ENCODE peak calls at places on chromosomes 11 and 22, in seven cellular contexts. One of them, this sample, is unnamed.
A peak's percentile ranks its signal among the peaks of the same experiment; 100 is the strongest.

GRCh38 chr11:64643258-64643881 is 52.4 kb downstream of the SLC22A12 start:
- DNase-seq in SW 1271: no peak
- DNase-seq in activated naive CD8-positive, alpha-beta T cell treated with anti-CD3 and anti-CD28 coated beads for 36 hours: no peak
- DNase-seq in activated CD4-positive, alpha-beta T cell treated with anti-CD3 and anti-CD28 coated beads for 48 hours: no peak
- DNase-seq in LoVo: no peak
- DNase-seq in activated naive CD4-positive, alpha-beta T cell treated with Interleukin-2 at 50 U/mL for 16 hours: no peak
- DNase-seq in anterior cingulate cortex: peak; percentile 58
- DNase-seq in this sample: no peak

GRCh38 chr11:80096736-80097135 is 655.9 kb upstream of the TENM4 start:
- DNase-seq in anterior cingulate cortex: no peak
- DNase-seq in SW 1271: peak; percentile 55
- DNase-seq in activated naive CD8-positive, alpha-beta T cell treated with anti-CD3 and anti-CD28 coated beads for 36 hours: no peak
- DNase-seq in activated CD4-positive, alpha-beta T cell treated with anti-CD3 and anti-CD28 coated beads for 48 hours: no peak
- DNase-seq in activated naive CD4-positive, alpha-beta T cell treated with Interleukin-2 at 50 U/mL for 16 hours: no peak
- DNase-seq in LoVo: peak; percentile 23
- DNase-seq in this sample: no peak

GRCh38 chr11:20156280-20156875 is 3.9 kb downstream of the DBX1 start:
- DNase-seq in activated CD4-positive, alpha-beta T cell treated with anti-CD3 and anti-CD28 coated beads for 48 hours: peak; percentile 55
- DNase-seq in LoVo: no peak
- DNase-seq in anterior cingulate cortex: no peak
- DNase-seq in activated naive CD4-positive, alpha-beta T cell treated with Interleukin-2 at 50 U/mL for 16 hours: peak; percentile 56
- DNase-seq in SW 1271: no peak
- DNase-seq in activated naive CD8-positive, alpha-beta T cell treated with anti-CD3 and anti-CD28 coated beads for 36 hours: peak; percentile 39
- DNase-seq in this sample: peak; percentile 68

GRCh38 chr11:62461740-62462522 is 43.1 kb downstream of the SCGB1A1 start:
- DNase-seq in activated naive CD8-positive, alpha-beta T cell treated with anti-CD3 and anti-CD28 coated beads for 36 hours: no peak
- DNase-seq in SW 1271: no peak
- DNase-seq in LoVo: peak; percentile 75
- DNase-seq in activated CD4-positive, alpha-beta T cell treated with anti-CD3 and anti-CD28 coated beads for 48 hours: no peak
- DNase-seq in activated naive CD4-positive, alpha-beta T cell treated with Interleukin-2 at 50 U/mL for 16 hours: no peak
- DNase-seq in anterior cingulate cortex: no peak
- DNase-seq in this sample: no peak

GRCh38 chr22:36936362-36937116 is 23.1 kb downstream of the CSF2RB start:
- DNase-seq in activated CD4-positive, alpha-beta T cell treated with anti-CD3 and anti-CD28 coated beads for 48 hours: no peak
- DNase-seq in LoVo: no peak
- DNase-seq in SW 1271: no peak
- DNase-seq in activated naive CD4-positive, alpha-beta T cell treated with Interleukin-2 at 50 U/mL for 16 hours: no peak
- DNase-seq in activated naive CD8-positive, alpha-beta T cell treated with anti-CD3 and anti-CD28 coated beads for 36 hours: no peak
- DNase-seq in anterior cingulate cortex: no peak
- DNase-seq in this sample: no peak

GRCh38 chr11:132125855-132126841 is 755.7 kb downstream of the NTM start:
- DNase-seq in LoVo: no peak
- DNase-seq in anterior cingulate cortex: no peak
- DNase-seq in activated naive CD4-positive, alpha-beta T cell treated with Interleukin-2 at 50 U/mL for 16 hours: no peak
- DNase-seq in activated CD4-positive, alpha-beta T cell treated with anti-CD3 and anti-CD28 coated beads for 48 hours: no peak
- DNase-seq in SW 1271: no peak
- DNase-seq in activated naive CD8-positive, alpha-beta T cell treated with anti-CD3 and anti-CD28 coated beads for 36 hours: no peak
- DNase-seq in this sample: peak; percentile 3

GRCh38 chr11:65422633-65423515 is at the start of gene NEAT1:
- DNase-seq in SW 1271: peak; percentile 93
- DNase-seq in LoVo: peak; percentile 79
- DNase-seq in activated naive CD4-positive, alpha-beta T cell treated with Interleukin-2 at 50 U/mL for 16 hours: peak; percentile 94
- DNase-seq in anterior cingulate cortex: peak; percentile 90
- DNase-seq in activated naive CD8-positive, alpha-beta T cell treated with anti-CD3 and anti-CD28 coated beads for 36 hours: peak; percentile 93
- DNase-seq in activated CD4-positive, alpha-beta T cell treated with anti-CD3 and anti-CD28 coated beads for 48 hours: peak; percentile 96
- DNase-seq in this sample: peak; percentile 95

GRCh38 chr11:108324587-108324986 is 101.7 kb downstream of the ATM start:
- DNase-seq in activated CD4-positive, alpha-beta T cell treated with anti-CD3 and anti-CD28 coated beads for 48 hours: no peak
- DNase-seq in LoVo: no peak
- DNase-seq in activated naive CD8-positive, alpha-beta T cell treated with anti-CD3 and anti-CD28 coated beads for 36 hours: no peak
- DNase-seq in SW 1271: peak; percentile 51
- DNase-seq in activated naive CD4-positive, alpha-beta T cell treated with Interleukin-2 at 50 U/mL for 16 hours: no peak
- DNase-seq in anterior cingulate cortex: no peak
- DNase-seq in this sample: no peak

GRCh38 chr11:24093410-24093809 is 403.4 kb upstream of the LUZP2 start:
- DNase-seq in activated naive CD8-positive, alpha-beta T cell treated with anti-CD3 and anti-CD28 coated beads for 36 hours: no peak
- DNase-seq in activated naive CD4-positive, alpha-beta T cell treated with Interleukin-2 at 50 U/mL for 16 hours: no peak
- DNase-seq in LoVo: no peak
- DNase-seq in anterior cingulate cortex: no peak
- DNase-seq in activated CD4-positive, alpha-beta T cell treated with anti-CD3 and anti-CD28 coated beads for 48 hours: no peak
- DNase-seq in SW 1271: no peak
- DNase-seq in this sample: no peak

GRCh38 chr22:49371325-49372110 is 456.2 kb downstream of the BRD1 start:
- DNase-seq in activated naive CD8-positive, alpha-beta T cell treated with anti-CD3 and anti-CD28 coated beads for 36 hours: no peak
- DNase-seq in LoVo: no peak
- DNase-seq in anterior cingulate cortex: no peak
- DNase-seq in activated CD4-positive, alpha-beta T cell treated with anti-CD3 and anti-CD28 coated beads for 48 hours: no peak
- DNase-seq in activated naive CD4-positive, alpha-beta T cell treated with Interleukin-2 at 50 U/mL for 16 hours: no peak
- DNase-seq in SW 1271: no peak
- DNase-seq in this sample: no peak

GRCh38 chr11:14541180-14541579 is 21.0 kb upstream of the PSMA1 start:
- DNase-seq in activated naive CD8-positive, alpha-beta T cell treated with anti-CD3 and anti-CD28 coated beads for 36 hours: no peak
- DNase-seq in activated CD4-positive, alpha-beta T cell treated with anti-CD3 and anti-CD28 coated beads for 48 hours: no peak
- DNase-seq in anterior cingulate cortex: no peak
- DNase-seq in SW 1271: no peak
- DNase-seq in activated naive CD4-positive, alpha-beta T cell treated with Interleukin-2 at 50 U/mL for 16 hours: no peak
- DNase-seq in LoVo: no peak
- DNase-seq in this sample: no peak

GRCh38 chr11:134646561-134646960 is 234.5 kb upstream of the B3GAT1 start:
- DNase-seq in activated CD4-positive, alpha-beta T cell treated with anti-CD3 and anti-CD28 coated beads for 48 hours: no peak
- DNase-seq in anterior cingulate cortex: no peak
- DNase-seq in activated naive CD8-positive, alpha-beta T cell treated with anti-CD3 and anti-CD28 coated beads for 36 hours: no peak
- DNase-seq in activated naive CD4-positive, alpha-beta T cell treated with Interleukin-2 at 50 U/mL for 16 hours: no peak
- DNase-seq in SW 1271: no peak
- DNase-seq in LoVo: no peak
- DNase-seq in this sample: no peak

GRCh38 chr22:43796567-43796966 is 15.5 kb downstream of the EFCAB6 start:
- DNase-seq in activated naive CD8-positive, alpha-beta T cell treated with anti-CD3 and anti-CD28 coated beads for 36 hours: no peak
- DNase-seq in activated naive CD4-positive, alpha-beta T cell treated with Interleukin-2 at 50 U/mL for 16 hours: no peak
- DNase-seq in LoVo: no peak
- DNase-seq in SW 1271: no peak
- DNase-seq in anterior cingulate cortex: no peak
- DNase-seq in activated CD4-positive, alpha-beta T cell treated with anti-CD3 and anti-CD28 coated beads for 48 hours: no peak
- DNase-seq in this sample: no peak

GRCh38 chr11:25298450-25298849 is 801.6 kb downstream of the LUZP2 start:
- DNase-seq in activated naive CD4-positive, alpha-beta T cell treated with Interleukin-2 at 50 U/mL for 16 hours: no peak
- DNase-seq in anterior cingulate cortex: no peak
- DNase-seq in activated CD4-positive, alpha-beta T cell treated with anti-CD3 and anti-CD28 coated beads for 48 hours: no peak
- DNase-seq in activated naive CD8-positive, alpha-beta T cell treated with anti-CD3 and anti-CD28 coated beads for 36 hours: no peak
- DNase-seq in LoVo: no peak
- DNase-seq in SW 1271: no peak
- DNase-seq in this sample: no peak

GRCh38 chr22:49094858-49095257 is 732.8 kb downstream of the BRD1 start:
- DNase-seq in anterior cingulate cortex: no peak
- DNase-seq in activated CD4-positive, alpha-beta T cell treated with anti-CD3 and anti-CD28 coated beads for 48 hours: no peak
- DNase-seq in activated naive CD4-positive, alpha-beta T cell treated with Interleukin-2 at 50 U/mL for 16 hours: no peak
- DNase-seq in activated naive CD8-positive, alpha-beta T cell treated with anti-CD3 and anti-CD28 coated beads for 36 hours: no peak
- DNase-seq in LoVo: no peak
- DNase-seq in SW 1271: no peak
- DNase-seq in this sample: no peak

GRCh38 chr11:96188625-96189006 is 154.4 kb downstream of the MAML2 start:
- DNase-seq in anterior cingulate cortex: no peak
- DNase-seq in activated naive CD4-positive, alpha-beta T cell treated with Interleukin-2 at 50 U/mL for 16 hours: peak; percentile 35
- DNase-seq in LoVo: no peak
- DNase-seq in activated naive CD8-positive, alpha-beta T cell treated with anti-CD3 and anti-CD28 coated beads for 36 hours: peak; percentile 51
- DNase-seq in SW 1271: no peak
- DNase-seq in activated CD4-positive, alpha-beta T cell treated with anti-CD3 and anti-CD28 coated beads for 48 hours: peak; percentile 49
- DNase-seq in this sample: peak; percentile 51

GRCh38 chr11:1832181-1832988 is 2.4 kb upstream of the SYT8 start:
- DNase-seq in SW 1271: peak; percentile 32
- DNase-seq in anterior cingulate cortex: peak; percentile 48
- DNase-seq in activated CD4-positive, alpha-beta T cell treated with anti-CD3 and anti-CD28 coated beads for 48 hours: peak; percentile 71
- DNase-seq in activated naive CD8-positive, alpha-beta T cell treated with anti-CD3 and anti-CD28 coated beads for 36 hours: peak; percentile 60
- DNase-seq in LoVo: peak; percentile 40
- DNase-seq in activated naive CD4-positive, alpha-beta T cell treated with Interleukin-2 at 50 U/mL for 16 hours: peak; percentile 69
- DNase-seq in this sample: peak; percentile 73

GRCh38 chr22:24106385-24107381 is 74.6 kb upstream of the SUSD2 start:
- DNase-seq in SW 1271: no peak
- DNase-seq in anterior cingulate cortex: no peak
- DNase-seq in activated naive CD4-positive, alpha-beta T cell treated with Interleukin-2 at 50 U/mL for 16 hours: peak; percentile 25
- DNase-seq in LoVo: no peak
- DNase-seq in activated CD4-positive, alpha-beta T cell treated with anti-CD3 and anti-CD28 coated beads for 48 hours: peak; percentile 32
- DNase-seq in activated naive CD8-positive, alpha-beta T cell treated with anti-CD3 and anti-CD28 coated beads for 36 hours: peak; percentile 18
- DNase-seq in this sample: peak; percentile 37

GRCh38 chr11:113161671-113162589 is 152.5 kb upstream of the TTC12 start:
- DNase-seq in activated naive CD8-positive, alpha-beta T cell treated with anti-CD3 and anti-CD28 coated beads for 36 hours: no peak
- DNase-seq in activated CD4-positive, alpha-beta T cell treated with anti-CD3 and anti-CD28 coated beads for 48 hours: no peak
- DNase-seq in LoVo: no peak
- DNase-seq in activated naive CD4-positive, alpha-beta T cell treated with Interleukin-2 at 50 U/mL for 16 hours: no peak
- DNase-seq in anterior cingulate cortex: no peak
- DNase-seq in SW 1271: no peak
- DNase-seq in this sample: no peak

GRCh38 chr11:118305726-118306125 is 1.2 kb downstream of the CD3E start:
- DNase-seq in LoVo: no peak
- DNase-seq in SW 1271: no peak
- DNase-seq in activated naive CD8-positive, alpha-beta T cell treated with anti-CD3 and anti-CD28 coated beads for 36 hours: peak; percentile 19
- DNase-seq in activated CD4-positive, alpha-beta T cell treated with anti-CD3 and anti-CD28 coated beads for 48 hours: peak; percentile 41
- DNase-seq in anterior cingulate cortex: no peak
- DNase-seq in activated naive CD4-positive, alpha-beta T cell treated with Interleukin-2 at 50 U/mL for 16 hours: peak; percentile 21
- DNase-seq in this sample: peak; percentile 49

GRCh38 chr11:28834877-28835276 is 726.7 kb downstream of the METTL15 start:
- DNase-seq in activated CD4-positive, alpha-beta T cell treated with anti-CD3 and anti-CD28 coated beads for 48 hours: no peak
- DNase-seq in anterior cingulate cortex: no peak
- DNase-seq in activated naive CD4-positive, alpha-beta T cell treated with Interleukin-2 at 50 U/mL for 16 hours: no peak
- DNase-seq in activated naive CD8-positive, alpha-beta T cell treated with anti-CD3 and anti-CD28 coated beads for 36 hours: no peak
- DNase-seq in SW 1271: peak; percentile 88
- DNase-seq in LoVo: no peak
- DNase-seq in this sample: no peak

GRCh38 chr11:95831198-95831883 is 41.0 kb downstream of the CEP57 start:
- DNase-seq in activated naive CD8-positive, alpha-beta T cell treated with anti-CD3 and anti-CD28 coated beads for 36 hours: no peak
- DNase-seq in activated naive CD4-positive, alpha-beta T cell treated with Interleukin-2 at 50 U/mL for 16 hours: no peak
- DNase-seq in LoVo: no peak
- DNase-seq in SW 1271: no peak
- DNase-seq in activated CD4-positive, alpha-beta T cell treated with anti-CD3 and anti-CD28 coated beads for 48 hours: no peak
- DNase-seq in anterior cingulate cortex: no peak
- DNase-seq in this sample: no peak

GRCh38 chr11:4576880-4577279 is 4.7 kb upstream of the OR52I2 start:
- DNase-seq in activated naive CD8-positive, alpha-beta T cell treated with anti-CD3 and anti-CD28 coated beads for 36 hours: no peak
- DNase-seq in activated CD4-positive, alpha-beta T cell treated with anti-CD3 and anti-CD28 coated beads for 48 hours: no peak
- DNase-seq in LoVo: no peak
- DNase-seq in SW 1271: no peak
- DNase-seq in activated naive CD4-positive, alpha-beta T cell treated with Interleukin-2 at 50 U/mL for 16 hours: no peak
- DNase-seq in anterior cingulate cortex: no peak
- DNase-seq in this sample: no peak

GRCh38 chr11:8584511-8584910 is 9.5 kb downstream of the STK33 start:
- DNase-seq in activated naive CD4-positive, alpha-beta T cell treated with Interleukin-2 at 50 U/mL for 16 hours: no peak
- DNase-seq in activated CD4-positive, alpha-beta T cell treated with anti-CD3 and anti-CD28 coated beads for 48 hours: no peak
- DNase-seq in SW 1271: no peak
- DNase-seq in activated naive CD8-positive, alpha-beta T cell treated with anti-CD3 and anti-CD28 coated beads for 36 hours: no peak
- DNase-seq in anterior cingulate cortex: no peak
- DNase-seq in LoVo: no peak
- DNase-seq in this sample: no peak

GRCh38 chr11:78586452-78587046 is 11.9 kb upstream of the NARS2 start:
- DNase-seq in activated CD4-positive, alpha-beta T cell treated with anti-CD3 and anti-CD28 coated beads for 48 hours: no peak
- DNase-seq in SW 1271: no peak
- DNase-seq in LoVo: peak; percentile 22
- DNase-seq in activated naive CD8-positive, alpha-beta T cell treated with anti-CD3 and anti-CD28 coated beads for 36 hours: no peak
- DNase-seq in activated naive CD4-positive, alpha-beta T cell treated with Interleukin-2 at 50 U/mL for 16 hours: no peak
- DNase-seq in anterior cingulate cortex: no peak
- DNase-seq in this sample: no peak

GRCh38 chr22:35064664-35065063 is 1.3 kb upstream of the ISX start:
- DNase-seq in SW 1271: no peak
- DNase-seq in activated naive CD8-positive, alpha-beta T cell treated with anti-CD3 and anti-CD28 coated beads for 36 hours: no peak
- DNase-seq in LoVo: peak; percentile 6
- DNase-seq in activated naive CD4-positive, alpha-beta T cell treated with Interleukin-2 at 50 U/mL for 16 hours: no peak
- DNase-seq in anterior cingulate cortex: no peak
- DNase-seq in activated CD4-positive, alpha-beta T cell treated with anti-CD3 and anti-CD28 coated beads for 48 hours: no peak
- DNase-seq in this sample: no peak

GRCh38 chr11:69120096-69120875 is 35.4 kb upstream of the SMIM38 start:
- DNase-seq in anterior cingulate cortex: no peak
- DNase-seq in LoVo: no peak
- DNase-seq in activated CD4-positive, alpha-beta T cell treated with anti-CD3 and anti-CD28 coated beads for 48 hours: no peak
- DNase-seq in activated naive CD4-positive, alpha-beta T cell treated with Interleukin-2 at 50 U/mL for 16 hours: no peak
- DNase-seq in activated naive CD8-positive, alpha-beta T cell treated with anti-CD3 and anti-CD28 coated beads for 36 hours: no peak
- DNase-seq in SW 1271: no peak
- DNase-seq in this sample: no peak

GRCh38 chr22:20494978-20495860 is at the start of gene KLHL22:
- DNase-seq in anterior cingulate cortex: peak; percentile 39
- DNase-seq in LoVo: peak; percentile 8
- DNase-seq in activated CD4-positive, alpha-beta T cell treated with anti-CD3 and anti-CD28 coated beads for 48 hours: peak; percentile 45
- DNase-seq in activated naive CD8-positive, alpha-beta T cell treated with anti-CD3 and anti-CD28 coated beads for 36 hours: peak; percentile 34
- DNase-seq in activated naive CD4-positive, alpha-beta T cell treated with Interleukin-2 at 50 U/mL for 16 hours: no peak
- DNase-seq in SW 1271: no peak
- DNase-seq in this sample: peak; percentile 48

GRCh38 chr11:44388828-44389645 is 79.1 kb upstream of the ALX4 start:
- DNase-seq in activated naive CD4-positive, alpha-beta T cell treated with Interleukin-2 at 50 U/mL for 16 hours: no peak
- DNase-seq in LoVo: no peak
- DNase-seq in anterior cingulate cortex: no peak
- DNase-seq in SW 1271: no peak
- DNase-seq in activated CD4-positive, alpha-beta T cell treated with anti-CD3 and anti-CD28 coated beads for 48 hours: no peak
- DNase-seq in activated naive CD8-positive, alpha-beta T cell treated with anti-CD3 and anti-CD28 coated beads for 36 hours: no peak
- DNase-seq in this sample: no peak

GRCh38 chr11:57278721-57279095 is 41.7 kb upstream of the APLNR start:
- DNase-seq in anterior cingulate cortex: no peak
- DNase-seq in activated naive CD8-positive, alpha-beta T cell treated with anti-CD3 and anti-CD28 coated beads for 36 hours: no peak
- DNase-seq in SW 1271: no peak
- DNase-seq in LoVo: no peak
- DNase-seq in activated CD4-positive, alpha-beta T cell treated with anti-CD3 and anti-CD28 coated beads for 48 hours: no peak
- DNase-seq in activated naive CD4-positive, alpha-beta T cell treated with Interleukin-2 at 50 U/mL for 16 hours: no peak
- DNase-seq in this sample: no peak

GRCh38 chr11:31649567-31649966 is 140.0 kb downstream of the ELP4 start:
- DNase-seq in anterior cingulate cortex: no peak
- DNase-seq in LoVo: no peak
- DNase-seq in activated naive CD8-positive, alpha-beta T cell treated with anti-CD3 and anti-CD28 coated beads for 36 hours: no peak
- DNase-seq in activated naive CD4-positive, alpha-beta T cell treated with Interleukin-2 at 50 U/mL for 16 hours: no peak
- DNase-seq in SW 1271: no peak
- DNase-seq in activated CD4-positive, alpha-beta T cell treated with anti-CD3 and anti-CD28 coated beads for 48 hours: no peak
- DNase-seq in this sample: no peak

GRCh38 chr22:47205562-47205961 is 443.1 kb downstream of the TBC1D22A start:
- DNase-seq in activated CD4-positive, alpha-beta T cell treated with anti-CD3 and anti-CD28 coated beads for 48 hours: no peak
- DNase-seq in SW 1271: no peak
- DNase-seq in LoVo: no peak
- DNase-seq in activated naive CD4-positive, alpha-beta T cell treated with Interleukin-2 at 50 U/mL for 16 hours: no peak
- DNase-seq in anterior cingulate cortex: no peak
- DNase-seq in activated naive CD8-positive, alpha-beta T cell treated with anti-CD3 and anti-CD28 coated beads for 36 hours: no peak
- DNase-seq in this sample: no peak

GRCh38 chr22:37601540-37602442 is 6.8 kb upstream of the GGA1 start:
- DNase-seq in LoVo: no peak
- DNase-seq in anterior cingulate cortex: no peak
- DNase-seq in activated naive CD4-positive, alpha-beta T cell treated with Interleukin-2 at 50 U/mL for 16 hours: no peak
- DNase-seq in activated naive CD8-positive, alpha-beta T cell treated with anti-CD3 and anti-CD28 coated beads for 36 hours: no peak
- DNase-seq in SW 1271: no peak
- DNase-seq in activated CD4-positive, alpha-beta T cell treated with anti-CD3 and anti-CD28 coated beads for 48 hours: no peak
- DNase-seq in this sample: no peak